ENCODE peak calls at places on chromosomes 16 and 17, in eight cellular contexts. T is endothelial cell of umbilical vein; Q is uterus; R is OCI-LY7; U is CD4-positive, CD25-positive, alpha-beta regulatory T cell; I is H7; F is fibroblast of the aortic adventitia; X is A549. O is an unnamed sample.

GRCh38 chr17:752620-753219 is 656 bp upstream of the GEMIN4 start:
- DNase-seq in T (peak), Q (peak), R (no peak), U (no peak), I (peak), F (peak), X (peak), O (no peak)

GRCh38 chr16:67865318-67865717 is 7.5 kb upstream of the EDC4 start:
- DNase-seq in T (peak), Q (no peak), R (peak), U (peak), I (peak), F (peak), X (peak), O (no peak)

GRCh38 chr16:34078697-34079096 is 619.3 kb downstream of the TP53TG3F start:
- DNase-seq in T (peak), Q (no peak), R (no peak), U (no peak), I (no peak), F (peak), X (no peak), O (no peak)

GRCh38 chr17:9924735-9925191 is 19.7 kb upstream of the RCVRN start:
- DNase-seq in T (peak), Q (no peak), R (peak), U (peak), I (peak), F (peak), X (peak), O (no peak)

GRCh38 chr16:3874242-3874641 is 6.3 kb downstream of the CREBBP start:
- DNase-seq in T (no peak), Q (no peak), R (no peak), U (no peak), I (no peak), F (no peak), X (no peak), O (no peak)

GRCh38 chr16:85722066-85722465 is 28.8 kb downstream of the C16orf74 start:
- DNase-seq in T (no peak), Q (no peak), R (no peak), U (no peak), I (no peak), F (no peak), X (no peak), O (no peak)

GRCh38 chr16:4597174-4597573 is 17.5 kb downstream of the UBALD1 start:
- DNase-seq in T (no peak), Q (no peak), R (no peak), U (no peak), I (no peak), F (no peak), X (no peak), O (no peak)

GRCh38 chr17:37220609-37220953 is 155.2 kb upstream of the C17orf78 start:
- DNase-seq in T (peak), Q (no peak), R (peak), U (peak), I (peak), F (peak), X (peak), O (peak)

GRCh38 chr17:61490540-61490975 is 38.3 kb downstream of the TBX4 start:
- DNase-seq in T (no peak), Q (no peak), R (no peak), U (no peak), I (no peak), F (peak), X (peak), O (no peak)

GRCh38 chr17:42459256-42459982 is 741 bp downstream of the ATP6V0A1 start:
- DNase-seq in T (no peak), Q (peak), R (peak), U (peak), I (peak), F (peak), X (peak), O (peak)

GRCh38 chr17:49061524-49061943 is 64.3 kb downstream of the IGF2BP1 start:
- DNase-seq in T (no peak), Q (no peak), R (no peak), U (no peak), I (no peak), F (no peak), X (peak), O (no peak)

GRCh38 chr17:1707107-1707506 is 3.1 kb downstream of the TLCD2 start:
- DNase-seq in T (no peak), Q (no peak), R (no peak), U (no peak), I (no peak), F (no peak), X (no peak), O (no peak)

GRCh38 chr16:27208809-27209208 is 5.5 kb downstream of the KDM8 start:
- DNase-seq in T (no peak), Q (no peak), R (no peak), U (no peak), I (no peak), F (no peak), X (no peak), O (no peak)

GRCh38 chr17:8555062-8555461 is 75.5 kb downstream of the MYH10 start:
- DNase-seq in T (no peak), Q (no peak), R (no peak), U (no peak), I (no peak), F (no peak), X (no peak), O (no peak)

GRCh38 chr16:7132465-7132864 is 200.2 kb upstream of the RBFOX1 start:
- DNase-seq in T (no peak), Q (no peak), R (no peak), U (no peak), I (no peak), F (no peak), X (no peak), O (no peak)

GRCh38 chr16:83963277-83964119 is 4.5 kb upstream of the NECAB2 start:
- DNase-seq in T (no peak), Q (no peak), R (no peak), U (no peak), I (no peak), F (no peak), X (no peak), O (no peak)

GRCh38 chr16:60271382-60272180 is 1537.5 kb upstream of the GOT2 start:
- DNase-seq in T (no peak), Q (no peak), R (no peak), U (no peak), I (peak), F (no peak), X (no peak), O (no peak)

GRCh38 chr16:12143776-12144175 is 167.2 kb downstream of the SNX29 start:
- DNase-seq in T (no peak), Q (no peak), R (no peak), U (no peak), I (no peak), F (no peak), X (no peak), O (no peak)

GRCh38 chr17:31390748-31391495 is 553 bp upstream of the RAB11FIP4 start:
- DNase-seq in T (no peak), Q (no peak), R (no peak), U (no peak), I (peak), F (no peak), X (no peak), O (no peak)

GRCh38 chr17:17548044-17548443 is 43.5 kb downstream of the PEMT start:
- DNase-seq in T (no peak), Q (no peak), R (no peak), U (no peak), I (no peak), F (no peak), X (no peak), O (no peak)

GRCh38 chr16:48318630-48319029 is 66.6 kb downstream of the SIAH1 start:
- DNase-seq in T (peak), Q (no peak), R (peak), U (peak), I (peak), F (peak), X (no peak), O (no peak)

DNA sequence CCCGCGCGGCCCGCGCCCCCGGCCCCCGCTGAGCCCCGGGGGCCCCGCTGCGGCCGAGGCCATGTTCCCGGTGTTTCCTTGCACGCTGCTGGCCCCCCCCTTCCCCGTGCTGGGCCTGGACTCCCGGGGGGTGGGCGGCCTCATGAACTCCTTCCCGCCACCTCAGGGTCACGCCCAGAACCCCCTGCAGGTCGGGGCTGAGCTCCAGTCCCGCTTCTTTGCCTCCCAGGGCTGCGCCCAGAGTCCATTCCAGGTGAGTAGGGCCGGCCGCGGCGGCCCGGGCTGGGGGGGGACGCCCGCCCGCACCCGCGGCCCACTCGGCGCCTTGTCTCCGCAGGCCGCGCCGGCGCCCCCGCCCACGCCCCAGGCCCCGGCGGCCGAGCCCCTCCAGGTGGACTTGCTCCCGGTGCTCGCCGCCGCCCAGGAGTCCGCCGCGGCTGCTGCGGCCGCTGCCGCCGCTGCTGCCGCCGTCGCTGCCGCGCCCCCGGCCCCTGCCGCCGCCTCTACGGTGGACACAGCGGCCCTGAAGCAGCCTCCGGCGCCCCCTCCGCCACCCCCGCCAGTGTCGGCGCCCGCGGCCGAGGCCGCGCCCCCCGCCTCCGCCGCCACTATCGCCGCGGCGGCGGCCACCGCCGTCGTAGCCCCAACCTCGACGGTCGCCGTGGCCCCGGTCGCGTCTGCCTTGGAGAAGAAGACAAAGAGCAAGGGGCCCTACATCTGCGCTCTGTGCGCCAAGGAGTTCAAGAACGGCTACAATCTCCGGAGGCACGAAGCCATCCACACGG is 504 bp downstream of the MAZ start:
- DNase-seq in T (peak), Q (peak), R (peak), U (no peak), I (peak), F (no peak), X (peak), O (no peak)
- H3K4me3 ChIP-seq in T (peak), Q (peak), R (peak), U (no peak), I (peak), F (peak), X (peak), O (peak)

GRCh38 chr17:78466786-78467715 is 88.6 kb downstream of the PGS1 start:
- DNase-seq in T (no peak), Q (no peak), R (no peak), U (no peak), I (no peak), F (no peak), X (no peak), O (no peak)
- H3K4me3 ChIP-seq in T (no peak), Q (no peak), R (no peak), U (no peak), I (no peak), F (no peak), X (no peak), O (no peak)

DNA sequence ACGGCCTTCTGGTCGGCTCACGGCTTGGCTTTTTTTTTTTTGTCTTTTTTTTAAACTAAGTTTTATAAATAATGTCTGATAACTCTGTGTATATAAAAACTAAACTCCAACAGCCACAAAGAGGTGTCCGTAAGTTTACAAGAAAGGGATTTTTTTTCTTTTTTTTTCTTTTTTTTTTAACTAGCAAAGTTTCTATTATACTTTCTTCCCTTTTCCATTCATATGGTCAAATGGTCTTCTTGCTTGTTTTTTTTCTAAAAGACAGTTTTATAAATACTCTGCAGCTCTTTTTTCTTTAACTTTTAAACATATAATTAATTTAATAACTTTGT is 3.5 kb upstream of the SIRT7 start:
- DNase-seq in T (no peak), Q (no peak), R (no peak), U (no peak), I (no peak), F (no peak), X (no peak), O (no peak)
- H3K4me3 ChIP-seq in T (no peak), Q (no peak), R (no peak), U (no peak), I (no peak), F (no peak), X (no peak), O (no peak)

GRCh38 chr17:59366040-59366757 is 34.7 kb downstream of the YPEL2 start:
- DNase-seq in T (no peak), Q (peak), R (no peak), U (no peak), I (peak), F (no peak), X (no peak), O (no peak)
- H3K4me3 ChIP-seq in T (no peak), Q (no peak), R (no peak), U (peak), I (no peak), F (no peak), X (no peak), O (no peak)

GRCh38 chr16:49828545-49829267 is 27.2 kb downstream of the ZNF423 start:
- DNase-seq in T (no peak), Q (no peak), R (no peak), U (no peak), I (no peak), F (no peak), X (no peak), O (no peak)
- H3K4me3 ChIP-seq in T (no peak), Q (no peak), R (no peak), U (no peak), I (no peak), F (no peak), X (no peak), O (no peak)

GRCh38 chr17:35345445-35345925 is 27.9 kb downstream of the SLFN11 start:
- DNase-seq in T (no peak), Q (no peak), R (no peak), U (no peak), I (peak), F (no peak), X (no peak), O (no peak)
- H3K4me3 ChIP-seq in T (peak), Q (peak), R (no peak), U (peak), I (peak), F (peak), X (no peak), O (peak)

GRCh38 chr17:44123356-44124117 is at the start of gene HDAC5:
- DNase-seq in T (peak), Q (peak), R (peak), U (peak), I (peak), F (peak), X (peak), O (peak)

GRCh38 chr17:44121206-44121605 is 2.2 kb downstream of the HDAC5 start:
- DNase-seq in T (no peak), Q (no peak), R (no peak), U (no peak), I (peak), F (no peak), X (no peak), O (no peak)

GRCh38 chr17:44124118-44124438 is 637 bp upstream of the HDAC5 start:
- DNase-seq in T (no peak), Q (no peak), R (no peak), U (no peak), I (no peak), F (no peak), X (no peak), O (no peak)

GRCh38 chr17:44121997-44122824 is 1.2 kb downstream of the HDAC5 start:
- DNase-seq in T (no peak), Q (no peak), R (no peak), U (no peak), I (peak), F (no peak), X (no peak), O (no peak)

DNA sequence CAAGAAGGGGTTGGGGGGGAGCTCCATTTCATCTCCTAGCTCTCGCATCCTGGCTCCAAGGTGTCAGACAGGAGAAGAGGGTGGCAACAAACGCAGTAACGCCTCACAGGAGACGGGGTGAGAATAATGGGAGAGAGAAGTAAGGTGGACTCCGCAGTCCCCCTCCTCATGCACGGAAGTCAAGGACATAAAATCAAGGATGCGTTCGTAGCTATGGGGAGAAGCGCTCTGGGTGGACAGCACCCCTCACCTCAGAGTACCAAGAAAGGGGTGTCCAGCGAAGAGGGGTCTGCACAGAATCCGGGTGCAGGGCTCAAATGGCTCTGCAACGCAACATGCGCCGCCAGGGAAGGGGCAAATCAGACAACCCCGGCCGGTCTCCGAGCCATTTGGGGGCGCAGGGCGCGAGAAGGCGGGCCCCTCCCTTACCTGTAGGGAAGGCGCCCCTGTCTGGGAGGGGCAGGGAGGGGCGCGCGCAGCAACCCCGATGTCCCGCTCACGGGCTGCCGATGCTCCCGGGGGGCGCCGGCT is 551 bp downstream of the HDAC5 start:
- DNase-seq in T (no peak), Q (no peak), R (peak), U (no peak), I (peak), F (no peak), X (no peak), O (no peak)
- H3K4me3 ChIP-seq in T (peak), Q (peak), R (peak), U (peak), I (peak), F (peak), X (peak), O (peak)

GRCh38 chr17:7356072-7356549 is 1.2 kb downstream of the TMEM95 start:
- DNase-seq in T (peak), Q (peak), R (peak), U (peak), I (peak), F (peak), X (peak), O (peak)

GRCh38 chr17:7356779-7357178 is 1.8 kb downstream of the TMEM95 start:
- DNase-seq in T (no peak), Q (no peak), R (no peak), U (no peak), I (peak), F (no peak), X (no peak), O (no peak)

GRCh38 chr17:7352910-7353635 is 1.1 kb downstream of the KCTD11 start:
- DNase-seq in T (no peak), Q (no peak), R (no peak), U (no peak), I (peak), F (no peak), X (no peak), O (no peak)

GRCh38 chr17:7354262-7354781 is 634 bp upstream of the TMEM95 start:
- DNase-seq in T (no peak), Q (no peak), R (no peak), U (no peak), I (peak), F (peak), X (peak), O (no peak)

GRCh38 chr17:7355053-7355452 is at the start of gene TMEM95:
- DNase-seq in T (no peak), Q (no peak), R (no peak), U (no peak), I (peak), F (peak), X (no peak), O (peak)
- H3K4me3 ChIP-seq in T (no peak), Q (no peak), R (no peak), U (no peak), I (no peak), F (peak), X (no peak), O (no peak)

DNA sequence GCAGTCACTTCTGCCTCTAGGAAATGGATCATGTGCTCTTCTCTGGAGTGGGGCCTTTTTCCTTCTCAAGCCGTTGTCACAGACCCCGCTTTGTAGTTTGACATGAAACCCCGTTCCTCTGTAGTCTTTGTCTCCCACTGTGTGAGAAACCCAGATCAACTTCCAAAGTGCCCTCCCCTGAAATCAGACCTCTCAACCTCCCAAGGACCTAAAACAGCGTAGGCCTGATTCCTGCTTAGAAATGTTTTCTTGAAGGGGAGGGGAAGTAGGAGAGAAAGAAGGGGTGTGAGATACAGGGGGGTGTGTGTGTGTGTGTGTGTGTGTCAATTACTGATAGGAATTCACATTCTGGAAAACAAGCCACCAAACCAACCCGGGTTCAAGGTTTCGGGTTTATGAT is 1.5 kb downstream of the UBE2O start:
- DNase-seq in T (no peak), Q (no peak), R (no peak), U (no peak), I (no peak), F (no peak), X (no peak), O (no peak)
- H3K4me3 ChIP-seq in T (no peak), Q (no peak), R (peak), U (peak), I (peak), F (peak), X (peak), O (peak)